ENCODE peak calls at places on chromosomes 2 and 18, in five cellular contexts. S is stimulated activated naive B cell treated with anti-CD40 and anti-IgM and Interleukin-4, amounts not matched to agents 10 μg/mL and 1 μg/mL and 100 μg/mL, for 72 hours; A is kidney tubule cell; G is stimulated activated CD4-positive, alpha-beta T cell treated with anti-CD3 and anti-CD28 coated beads, Interleukin-4, amount 100 ng/mL, for 24 hours; W is fibroblast of villous mesenchyme. Z is an unnamed sample.

GRCh38 chr2:45237128-45237527 is 227.9 kb upstream of the SIX2 start:
- DNase-seq in S (no peak), A (no peak), G (no peak), W (peak), Z (peak)

GRCh38 chr18:52313213-52313612 is 26.8 kb upstream of the DCC start:
- DNase-seq in S (no peak), A (peak), G (no peak), W (no peak), Z (no peak)

GRCh38 chr2:223967981-223968380 is 10.7 kb downstream of the MRPL44 start:
- DNase-seq in S (no peak), A (peak), G (no peak), W (peak), Z (no peak)

GRCh38 chr2:170770304-170771048 is at the start of gene ERICH2:
- DNase-seq in S (peak), A (peak), G (peak), W (peak), Z (peak)

GRCh38 chr2:173884403-173884802 is 80.8 kb downstream of the SP3 start:
- DNase-seq in S (no peak), A (peak), G (peak), W (peak), Z (peak)

GRCh38 chr2:169715379-169716228 is 18.0 kb upstream of the KLHL23 start:
- DNase-seq in S (no peak), A (no peak), G (no peak), W (peak), Z (no peak)

GRCh38 chr2:189933911-189934399 is 128.6 kb downstream of the MSTN start:
- DNase-seq in S (no peak), A (peak), G (no peak), W (peak), Z (no peak)

GRCh38 chr18:80213173-80213572 is 34.1 kb downstream of the PARD6G start:
- DNase-seq in S (no peak), A (peak), G (no peak), W (peak), Z (no peak)

GRCh38 chr18:32093523-32093922 is 1.8 kb downstream of the RNF138 start:
- DNase-seq in S (no peak), A (no peak), G (no peak), W (no peak), Z (no peak)

GRCh38 chr2:240184198-240184590 is 43.7 kb upstream of the OTOS start:
- DNase-seq in S (no peak), A (no peak), G (no peak), W (no peak), Z (no peak)

GRCh38 chr18:837922-838321 is 25.9 kb upstream of the YES1 start:
- DNase-seq in S (no peak), A (no peak), G (no peak), W (no peak), Z (no peak)

GRCh38 chr2:229270551-229271410 is at the start of gene PID1:
- DNase-seq in S (no peak), A (peak), G (no peak), W (peak), Z (no peak)